ENCODE peak calls at places on chromosomes 7 and 10, in six cellular contexts. One of them, this sample, is unnamed.

GRCh38 chr10:91206837-91207474 is 13.5 kb upstream of the PCGF5 start:
- DNase-seq in lung: no peak
- DNase-seq in left lung: no peak
- DNase-seq in mesendoderm: no peak
- DNase-seq in OCI-LY7: no peak
- DNase-seq in fibroblast of the aortic adventitia: no peak
- DNase-seq in this sample: no peak

GRCh38 chr10:72011468-72011867 is 47.3 kb downstream of the CHST3 start:
- DNase-seq in lung: no peak
- DNase-seq in left lung: no peak
- DNase-seq in mesendoderm: no peak
- DNase-seq in OCI-LY7: no peak
- DNase-seq in fibroblast of the aortic adventitia: no peak
- DNase-seq in this sample: no peak

GRCh38 chr7:46811529-46811928 is 770.4 kb downstream of the TNS3 start:
- DNase-seq in lung: no peak
- DNase-seq in left lung: peak
- DNase-seq in mesendoderm: peak
- DNase-seq in OCI-LY7: no peak
- DNase-seq in fibroblast of the aortic adventitia: peak
- DNase-seq in this sample: peak

GRCh38 chr7:73774923-73775322 is 4.9 kb upstream of the CLDN3 start:
- DNase-seq in lung: no peak
- DNase-seq in left lung: no peak
- DNase-seq in mesendoderm: no peak
- DNase-seq in OCI-LY7: no peak
- DNase-seq in fibroblast of the aortic adventitia: peak
- DNase-seq in this sample: no peak

GRCh38 chr7:141073173-141073640 is 657 bp upstream of the TMEM178B start:
- DNase-seq in lung: no peak
- DNase-seq in left lung: no peak
- DNase-seq in mesendoderm: peak
- DNase-seq in OCI-LY7: no peak
- DNase-seq in fibroblast of the aortic adventitia: peak
- DNase-seq in this sample: peak

GRCh38 chr7:155001756-155002410 is 1.0 kb downstream of the PAXIP1 start:
- DNase-seq in lung: no peak
- DNase-seq in left lung: no peak
- DNase-seq in mesendoderm: no peak
- DNase-seq in OCI-LY7: peak
- DNase-seq in fibroblast of the aortic adventitia: peak
- DNase-seq in this sample: peak

GRCh38 chr10:33412261-33413092 is 78.0 kb upstream of the NRP1 start:
- DNase-seq in lung: no peak
- DNase-seq in left lung: peak
- DNase-seq in mesendoderm: no peak
- DNase-seq in OCI-LY7: no peak
- DNase-seq in fibroblast of the aortic adventitia: peak
- DNase-seq in this sample: peak

GRCh38 chr10:100567826-100568225 is 32.1 kb downstream of the HIF1AN start:
- DNase-seq in lung: no peak
- DNase-seq in left lung: no peak
- DNase-seq in mesendoderm: no peak
- DNase-seq in OCI-LY7: no peak
- DNase-seq in fibroblast of the aortic adventitia: no peak
- DNase-seq in this sample: no peak

GRCh38 chr7:33685488-33685887 is 219.9 kb upstream of the BMPER start:
- DNase-seq in lung: no peak
- DNase-seq in left lung: no peak
- DNase-seq in mesendoderm: no peak
- DNase-seq in OCI-LY7: no peak
- DNase-seq in fibroblast of the aortic adventitia: no peak
- DNase-seq in this sample: no peak

GRCh38 chr10:123222832-123223231 is 68.6 kb downstream of the BUB3 start:
- DNase-seq in lung: no peak
- DNase-seq in left lung: no peak
- DNase-seq in mesendoderm: peak
- DNase-seq in OCI-LY7: no peak
- DNase-seq in fibroblast of the aortic adventitia: no peak
- DNase-seq in this sample: no peak

GRCh38 chr7:75756340-75757297 is 15.4 kb downstream of the CCL26 start:
- DNase-seq in lung: no peak
- DNase-seq in left lung: no peak
- DNase-seq in mesendoderm: peak
- DNase-seq in OCI-LY7: peak
- DNase-seq in fibroblast of the aortic adventitia: peak
- DNase-seq in this sample: peak

GRCh38 chr10:13969118-13969791 is 361.5 kb downstream of the FRMD4A start:
- DNase-seq in lung: no peak
- DNase-seq in left lung: no peak
- DNase-seq in mesendoderm: no peak
- DNase-seq in OCI-LY7: no peak
- DNase-seq in fibroblast of the aortic adventitia: no peak
- DNase-seq in this sample: no peak

GRCh38 chr7:44217852-44218402 is 17.1 kb downstream of the YKT6 start:
- DNase-seq in lung: no peak
- DNase-seq in left lung: no peak
- DNase-seq in mesendoderm: no peak
- DNase-seq in OCI-LY7: no peak
- DNase-seq in fibroblast of the aortic adventitia: no peak
- DNase-seq in this sample: no peak

GRCh38 chr10:112967200-112967599 is 17.2 kb downstream of the TCF7L2 start:
- DNase-seq in lung: no peak
- DNase-seq in left lung: no peak
- DNase-seq in mesendoderm: no peak
- DNase-seq in OCI-LY7: no peak
- DNase-seq in fibroblast of the aortic adventitia: peak
- DNase-seq in this sample: peak

GRCh38 chr10:74704629-74705360 is 121.6 kb upstream of the KAT6B start:
- DNase-seq in lung: no peak
- DNase-seq in left lung: no peak
- DNase-seq in mesendoderm: no peak
- DNase-seq in OCI-LY7: no peak
- DNase-seq in fibroblast of the aortic adventitia: no peak
- DNase-seq in this sample: peak

GRCh38 chr10:73092830-73093229 is 3.8 kb downstream of the P4HA1 start:
- DNase-seq in lung: no peak
- DNase-seq in left lung: no peak
- DNase-seq in mesendoderm: no peak
- DNase-seq in OCI-LY7: no peak
- DNase-seq in fibroblast of the aortic adventitia: no peak
- DNase-seq in this sample: no peak

GRCh38 chr7:110061387-110061786 is 1029.5 kb upstream of the LRRN3 start:
- DNase-seq in lung: no peak
- DNase-seq in left lung: no peak
- DNase-seq in mesendoderm: no peak
- DNase-seq in OCI-LY7: no peak
- DNase-seq in fibroblast of the aortic adventitia: no peak
- DNase-seq in this sample: no peak

GRCh38 chr10:79385804-79386531 is 38.7 kb downstream of the PPIF start:
- DNase-seq in lung: peak
- DNase-seq in left lung: no peak
- DNase-seq in mesendoderm: peak
- DNase-seq in OCI-LY7: no peak
- DNase-seq in fibroblast of the aortic adventitia: no peak
- DNase-seq in this sample: no peak

GRCh38 chr10:86878973-86879781 is 78.2 kb downstream of the MMRN2 start:
- DNase-seq in lung: no peak
- DNase-seq in left lung: no peak
- DNase-seq in mesendoderm: no peak
- DNase-seq in OCI-LY7: no peak
- DNase-seq in fibroblast of the aortic adventitia: no peak
- DNase-seq in this sample: no peak

GRCh38 chr7:95772298-95772770 is at the start of gene DYNC1I1:
- DNase-seq in lung: peak
- DNase-seq in left lung: peak
- DNase-seq in mesendoderm: peak
- DNase-seq in OCI-LY7: no peak
- DNase-seq in fibroblast of the aortic adventitia: peak
- DNase-seq in this sample: peak

GRCh38 chr10:60257767-60258428 is 131.8 kb downstream of the ANK3 start:
- DNase-seq in lung: no peak
- DNase-seq in left lung: no peak
- DNase-seq in mesendoderm: no peak
- DNase-seq in OCI-LY7: no peak
- DNase-seq in fibroblast of the aortic adventitia: no peak
- DNase-seq in this sample: no peak

GRCh38 chr7:841943-842342 is 9.7 kb downstream of the SUN1 start:
- DNase-seq in lung: no peak
- DNase-seq in left lung: no peak
- DNase-seq in mesendoderm: no peak
- DNase-seq in OCI-LY7: no peak
- DNase-seq in fibroblast of the aortic adventitia: no peak
- DNase-seq in this sample: no peak

GRCh38 chr10:92594194-92594593 is 1.3 kb downstream of the KIF11 start:
- DNase-seq in lung: no peak
- DNase-seq in left lung: no peak
- DNase-seq in mesendoderm: no peak
- DNase-seq in OCI-LY7: peak
- DNase-seq in fibroblast of the aortic adventitia: peak
- DNase-seq in this sample: no peak

GRCh38 chr7:157604661-157605381 is 268.0 kb downstream of the DNAJB6 start:
- DNase-seq in lung: no peak
- DNase-seq in left lung: no peak
- DNase-seq in mesendoderm: no peak
- DNase-seq in OCI-LY7: no peak
- DNase-seq in fibroblast of the aortic adventitia: no peak
- DNase-seq in this sample: no peak

GRCh38 chr10:93462881-93463280 is 19.3 kb downstream of the MYOF start:
- DNase-seq in lung: peak
- DNase-seq in left lung: peak
- DNase-seq in mesendoderm: no peak
- DNase-seq in OCI-LY7: peak
- DNase-seq in fibroblast of the aortic adventitia: peak
- DNase-seq in this sample: peak

GRCh38 chr7:75617634-75618234 is 121.0 kb downstream of the HIP1 start:
- DNase-seq in lung: peak
- DNase-seq in left lung: peak
- DNase-seq in mesendoderm: no peak
- DNase-seq in OCI-LY7: peak
- DNase-seq in fibroblast of the aortic adventitia: no peak
- DNase-seq in this sample: no peak

GRCh38 chr7:112449353-112449752 is 907 bp upstream of the IFRD1 start:
- DNase-seq in lung: peak
- DNase-seq in left lung: peak
- DNase-seq in mesendoderm: no peak
- DNase-seq in OCI-LY7: peak
- DNase-seq in fibroblast of the aortic adventitia: peak
- DNase-seq in this sample: peak

DNA sequence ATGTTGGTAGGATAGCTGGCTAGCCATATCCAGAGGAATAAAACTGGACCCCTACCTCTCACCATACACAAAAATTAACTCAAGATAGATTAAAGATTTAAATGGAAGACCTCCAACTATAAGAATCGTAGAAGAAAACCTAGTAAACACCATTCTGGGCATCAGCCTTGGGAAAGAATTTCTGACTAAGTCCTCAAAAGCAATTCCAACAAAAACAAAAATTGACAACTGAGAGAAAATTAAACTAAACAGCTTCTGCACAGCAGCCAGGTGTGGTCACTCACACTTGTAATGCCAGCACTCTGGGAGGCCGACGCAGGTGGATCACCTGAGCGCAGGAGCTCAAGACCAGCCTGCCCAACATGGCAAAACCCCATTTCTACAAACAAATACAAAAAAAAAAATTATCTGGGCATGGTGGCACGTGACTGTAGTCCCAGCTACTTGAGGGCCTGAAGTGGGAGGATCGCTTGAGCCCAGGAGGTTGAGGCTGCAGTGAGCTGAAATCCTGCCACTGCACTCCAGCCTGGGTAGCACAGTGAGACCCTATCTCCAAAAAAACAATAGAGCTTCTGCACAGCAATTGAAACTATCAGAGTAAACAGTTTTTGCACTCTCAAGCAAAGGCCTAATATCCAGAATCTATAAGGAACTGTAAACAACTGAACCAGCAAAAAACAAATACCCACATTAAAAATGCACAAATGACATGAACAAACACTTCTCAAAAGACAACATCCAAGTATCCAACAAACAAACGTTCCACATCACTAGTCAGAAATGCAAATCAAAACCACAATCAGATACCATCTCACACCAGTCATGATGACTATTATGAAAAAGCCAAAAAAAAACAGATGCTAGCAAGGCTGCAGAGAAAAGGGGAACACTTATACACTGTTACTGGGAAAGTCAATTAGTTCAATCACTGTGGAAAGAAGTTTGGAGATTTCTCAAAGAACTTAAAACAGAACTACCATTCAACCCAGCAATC is 4.8 kb downstream of the CRPPA start:
- DNase-seq in lung: no peak
- DNase-seq in left lung: no peak
- DNase-seq in mesendoderm: no peak
- DNase-seq in OCI-LY7: no peak
- DNase-seq in fibroblast of the aortic adventitia: peak
- DNase-seq in this sample: peak
- H3K4me3 ChIP-seq in lung: no peak
- H3K4me3 ChIP-seq in left lung: no peak
- H3K4me3 ChIP-seq in mesendoderm: no peak
- H3K4me3 ChIP-seq in OCI-LY7: no peak
- H3K4me3 ChIP-seq in fibroblast of the aortic adventitia: no peak
- H3K4me3 ChIP-seq in this sample: no peak

GRCh38 chr7:149494738-149495368 is 2.8 kb downstream of the ZNF746 start:
- DNase-seq in lung: no peak
- DNase-seq in left lung: no peak
- DNase-seq in mesendoderm: no peak
- DNase-seq in OCI-LY7: no peak
- DNase-seq in fibroblast of the aortic adventitia: peak
- DNase-seq in this sample: no peak
- H3K4me3 ChIP-seq in lung: no peak
- H3K4me3 ChIP-seq in left lung: no peak
- H3K4me3 ChIP-seq in mesendoderm: no peak
- H3K4me3 ChIP-seq in OCI-LY7: no peak
- H3K4me3 ChIP-seq in fibroblast of the aortic adventitia: no peak
- H3K4me3 ChIP-seq in this sample: no peak

GRCh38 chr7:127690806-127691205 is 38.8 kb downstream of the SND1 start:
- DNase-seq in lung: no peak
- DNase-seq in left lung: no peak
- DNase-seq in mesendoderm: no peak
- DNase-seq in OCI-LY7: no peak
- DNase-seq in fibroblast of the aortic adventitia: no peak
- DNase-seq in this sample: no peak
- H3K4me3 ChIP-seq in lung: no peak
- H3K4me3 ChIP-seq in left lung: no peak
- H3K4me3 ChIP-seq in mesendoderm: no peak
- H3K4me3 ChIP-seq in OCI-LY7: no peak
- H3K4me3 ChIP-seq in fibroblast of the aortic adventitia: no peak
- H3K4me3 ChIP-seq in this sample: no peak

GRCh38 chr10:111821876-111822275 is 361.7 kb downstream of the GPAM start:
- DNase-seq in lung: no peak
- DNase-seq in left lung: no peak
- DNase-seq in mesendoderm: no peak
- DNase-seq in OCI-LY7: no peak
- DNase-seq in fibroblast of the aortic adventitia: no peak
- DNase-seq in this sample: no peak

GRCh38 chr10:111824128-111824527 is 359.4 kb downstream of the GPAM start:
- DNase-seq in lung: no peak
- DNase-seq in left lung: no peak
- DNase-seq in mesendoderm: no peak
- DNase-seq in OCI-LY7: no peak
- DNase-seq in fibroblast of the aortic adventitia: no peak
- DNase-seq in this sample: no peak

GRCh38 chr10:111822661-111823060 is 360.9 kb downstream of the GPAM start:
- DNase-seq in lung: no peak
- DNase-seq in left lung: no peak
- DNase-seq in mesendoderm: no peak
- DNase-seq in OCI-LY7: no peak
- DNase-seq in fibroblast of the aortic adventitia: peak
- DNase-seq in this sample: no peak

GRCh38 chr10:111820471-111820870 is 363.1 kb downstream of the GPAM start:
- DNase-seq in lung: no peak
- DNase-seq in left lung: no peak
- DNase-seq in mesendoderm: no peak
- DNase-seq in OCI-LY7: no peak
- DNase-seq in fibroblast of the aortic adventitia: no peak
- DNase-seq in this sample: no peak
- H3K4me3 ChIP-seq in lung: no peak
- H3K4me3 ChIP-seq in left lung: no peak
- H3K4me3 ChIP-seq in mesendoderm: no peak
- H3K4me3 ChIP-seq in OCI-LY7: no peak
- H3K4me3 ChIP-seq in fibroblast of the aortic adventitia: no peak
- H3K4me3 ChIP-seq in this sample: no peak